ENCODE peak calls at places on chromosomes 7 and 10, in four cellular contexts. X is CD8-positive, alpha-beta memory T cell; A is EL; V is left cardiac atrium. W is an unnamed sample.

GRCh38 chr7:116310131-116310530 is 99.8 kb downstream of the TES start:
- DNase-seq in X (no peak), A (no peak), V (no peak), W (no peak)

GRCh38 chr10:86632009-86632800 is 22.1 kb upstream of the OPN4 start:
- DNase-seq in X (no peak), A (peak; percentile 36), V (peak; percentile 41), W (no peak)

GRCh38 chr7:116577320-116577871 is 52.6 kb downstream of the CAV1 start:
- DNase-seq in X (no peak), A (no peak), V (no peak), W (no peak)

GRCh38 chr10:121573541-121573941 is 24.7 kb downstream of the FGFR2 start:
- DNase-seq in X (no peak), A (no peak), V (no peak), W (no peak)

GRCh38 chr10:5628366-5628765 is 38.0 kb downstream of the ASB13 start:
- DNase-seq in X (no peak), A (peak; percentile 26), V (no peak), W (no peak)

GRCh38 chr7:150453186-150453585 is 2.8 kb downstream of the GIMAP8 start:
- DNase-seq in X (no peak), A (no peak), V (no peak), W (no peak)

GRCh38 chr10:114706458-114707055 is 48.5 kb upstream of the ABLIM1 start:
- DNase-seq in X (no peak), A (no peak), V (no peak), W (no peak)

GRCh38 chr7:12436126-12436525 is 32.5 kb upstream of the VWDE start:
- DNase-seq in X (no peak), A (no peak), V (no peak), W (no peak)

GRCh38 chr10:86684305-86684704 is 16.0 kb downstream of the LDB3 start:
- DNase-seq in X (no peak), A (peak; percentile 28), V (peak; percentile 59), W (peak; percentile 32)

GRCh38 chr7:136050462-136050847 is 73.3 kb upstream of the MTPN start:
- DNase-seq in X (no peak), A (no peak), V (no peak), W (no peak)

GRCh38 chr7:151632750-151633515 is 113.2 kb upstream of the RHEB start:
- DNase-seq in X (peak; percentile 31), A (peak; percentile 6), V (peak; percentile 62), W (no peak)

GRCh38 chr7:76396039-76396732 is 13.3 kb downstream of the SSC4D start:
- DNase-seq in X (no peak), A (no peak), V (no peak), W (no peak)

GRCh38 chr10:52485486-52485885 is 171.4 kb downstream of the DKK1 start:
- DNase-seq in X (no peak), A (no peak), V (no peak), W (no peak)

GRCh38 chr10:78505657-78506056 is 472.0 kb downstream of the RPS24 start:
- DNase-seq in X (no peak), A (peak; percentile 10), V (no peak), W (peak; percentile 69)

GRCh38 chr10:80444124-80444523 is 10.0 kb upstream of the TSPAN14 start:
- DNase-seq in X (no peak), A (no peak), V (no peak), W (no peak)

GRCh38 chr10:30553625-30554442 is 75.7 kb downstream of the LYZL2 start:
- DNase-seq in X (no peak), A (peak; percentile 59), V (peak; percentile 86), W (no peak)

GRCh38 chr7:52540041-52540440 is 495.4 kb upstream of the POM121L12 start:
- DNase-seq in X (no peak), A (no peak), V (no peak), W (peak; percentile 85)

W was measured in HT1080.